ENCODE peak calls at places on chromosomes 6 and 20, in eight cellular contexts. D is tibial nerve, N is body of pancreas, S is heart right ventricle, L is lung, B is ovary, I is pancreas, K is SJCRH30. Q is an unnamed sample.

GRCh38 chr6:43221774-43222101 is 7.5 kb downstream of the DNPH1 start:
- DNase-seq in D (no peak), N (no peak), S (no peak), L (no peak), B (no peak), I (no peak), K (no peak), Q (no peak)

GRCh38 chr6:5334341-5334740 is 73.0 kb downstream of the FARS2 start:
- DNase-seq in D (no peak), N (no peak), S (no peak), L (no peak), B (no peak), I (no peak), K (no peak), Q (no peak)

GRCh38 chr6:163491901-163492300 is 77.4 kb downstream of the QKI start:
- DNase-seq in D (no peak), N (no peak), S (no peak), L (no peak), B (no peak), I (no peak), K (no peak), Q (no peak)

GRCh38 chr6:157980288-157981131 is 1.2 kb upstream of the SYNJ2 start:
- DNase-seq in D (no peak), N (no peak), S (no peak), L (no peak), B (no peak), I (no peak), K (no peak), Q (no peak)

GRCh38 chr6:111565316-111566221 is 40.1 kb downstream of the TRAF3IP2 start:
- DNase-seq in D (no peak), N (peak; percentile 35), S (no peak), L (no peak), B (no peak), I (no peak), K (no peak), Q (no peak)

GRCh38 chr20:44123251-44123650 is 63.7 kb downstream of the JPH2 start:
- DNase-seq in D (no peak), N (no peak), S (no peak), L (no peak), B (no peak), I (no peak), K (no peak), Q (no peak)

GRCh38 chr6:128266946-128267345 is 253.5 kb downstream of the PTPRK start:
- DNase-seq in D (no peak), N (no peak), S (no peak), L (no peak), B (no peak), I (no peak), K (no peak), Q (no peak)

GRCh38 chr20:24144371-24144770 is 155.8 kb upstream of the GGTLC1 start:
- DNase-seq in D (no peak), N (no peak), S (no peak), L (no peak), B (no peak), I (no peak), K (no peak), Q (no peak)

GRCh38 chr6:129498950-129499870 is 210.8 kb downstream of the ARHGAP18 start:
- DNase-seq in D (no peak), N (no peak), S (no peak), L (no peak), B (no peak), I (no peak), K (no peak), Q (no peak)

GRCh38 chr20:10510216-10510615 is 75.1 kb downstream of the SLX4IP start:
- DNase-seq in D (no peak), N (no peak), S (no peak), L (no peak), B (no peak), I (no peak), K (no peak), Q (no peak)

GRCh38 chr20:3021777-3022176 is 21.6 kb upstream of the GNRH2 start:
- DNase-seq in D (no peak), N (no peak), S (no peak), L (no peak), B (no peak), I (no peak), K (no peak), Q (no peak)

GRCh38 chr20:15818651-15819071 is 754.6 kb downstream of the KIF16B start:
- DNase-seq in D (no peak), N (no peak), S (no peak), L (no peak), B (no peak), I (no peak), K (no peak), Q (no peak)

GRCh38 chr20:48489656-48490055 is 338.1 kb downstream of the PREX1 start:
- DNase-seq in D (no peak), N (no peak), S (no peak), L (no peak), B (no peak), I (no peak), K (peak; percentile 96), Q (no peak)

GRCh38 chr6:20631525-20631924 is 97.3 kb downstream of the CDKAL1 start:
- DNase-seq in D (no peak), N (no peak), S (no peak), L (no peak), B (no peak), I (no peak), K (no peak), Q (no peak)

GRCh38 chr6:20629509-20629908 is 95.3 kb downstream of the CDKAL1 start:
- DNase-seq in D (no peak), N (no peak), S (no peak), L (no peak), B (no peak), I (no peak), K (no peak), Q (no peak)

GRCh38 chr6:20632696-20633095 is 98.4 kb downstream of the CDKAL1 start:
- DNase-seq in D (no peak), N (no peak), S (no peak), L (no peak), B (no peak), I (no peak), K (no peak), Q (no peak)

GRCh38 chr6:20630617-20631448 is 96.6 kb downstream of the CDKAL1 start:
- DNase-seq in D (no peak), N (peak; percentile 18), S (no peak), L (no peak), B (no peak), I (no peak), K (no peak), Q (no peak)

DNA sequence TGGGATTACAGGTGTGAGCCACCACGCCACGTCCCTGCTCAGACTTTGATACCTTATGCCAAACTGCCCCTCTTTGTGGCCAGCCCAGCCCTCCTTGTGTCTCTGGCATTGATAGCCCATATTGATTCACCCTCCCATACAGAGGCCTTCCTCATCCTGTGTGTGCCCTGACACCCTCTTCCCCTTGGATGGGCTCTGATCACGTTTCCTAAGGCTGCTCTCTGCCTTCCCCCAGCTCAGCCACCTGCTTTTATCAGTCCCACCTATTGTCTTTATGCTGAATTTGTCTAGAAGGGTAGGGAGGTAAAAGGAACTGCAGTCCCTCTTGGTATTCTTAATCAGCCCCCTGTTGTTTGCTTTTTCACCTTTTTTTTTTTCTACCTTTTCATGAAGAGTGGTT is 95.9 kb downstream of the CDKAL1 start:
- DNase-seq in D (no peak), N (no peak), S (no peak), L (no peak), B (no peak), I (no peak), K (no peak), Q (no peak)
- H3K4me3 ChIP-seq in D (no peak overlapping the region), N (no peak overlapping the region), S (no peak overlapping the region), L (no peak overlapping the region), B (no peak overlapping the region), I (no peak overlapping the region), K (no peak overlapping the region), Q (no peak overlapping the region)

GRCh38 chr6:6725120-6725833 is 136.8 kb downstream of the LY86 start:
- DNase-seq in D (no peak), N (no peak), S (no peak), L (no peak), B (no peak), I (no peak), K (no peak), Q (no peak)

GRCh38 chr6:6725834-6726194 is 137.3 kb downstream of the LY86 start:
- DNase-seq in D (no peak), N (no peak), S (no peak), L (no peak), B (no peak), I (no peak), K (no peak), Q (no peak)

GRCh38 chr6:6730831-6731230 is 142.3 kb downstream of the LY86 start:
- DNase-seq in D (no peak), N (peak; percentile 71), S (no peak), L (no peak), B (no peak), I (no peak), K (peak; percentile 42), Q (no peak)

GRCh38 chr6:6728169-6728941 is 139.8 kb downstream of the LY86 start:
- DNase-seq in D (no peak), N (no peak), S (no peak), L (no peak), B (no peak), I (no peak), K (no peak), Q (no peak)

GRCh38 chr6:6729971-6730370 is 141.5 kb downstream of the LY86 start:
- DNase-seq in D (no peak), N (no peak), S (no peak), L (no peak), B (no peak), I (no peak), K (no peak), Q (no peak)
- H3K27ac ChIP-seq in D (no peak overlapping the region), N (no peak overlapping the region), S (peak overlapping the region; percentile 21), L (no peak overlapping the region), B (no peak overlapping the region), I (no peak overlapping the region), K (no peak overlapping the region), Q (no peak overlapping the region)

DNA sequence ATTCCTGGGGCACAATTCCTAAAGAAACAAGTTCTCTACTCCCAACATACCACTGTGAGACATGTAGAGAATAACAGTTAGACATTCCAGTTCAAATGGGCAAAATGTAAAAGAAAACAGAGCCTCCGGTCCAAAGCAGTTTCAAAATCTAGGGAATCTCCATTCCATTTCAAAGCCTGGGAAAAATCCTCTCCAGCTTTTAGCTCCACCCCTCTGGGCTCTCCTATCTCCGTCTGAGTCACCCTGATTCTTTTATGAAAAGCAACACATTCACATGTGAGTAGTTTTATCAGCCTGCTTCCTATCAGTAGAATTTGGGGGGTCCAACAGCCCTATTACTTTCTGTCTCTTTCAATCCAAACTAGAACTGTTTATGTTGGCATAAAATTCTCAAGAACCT is 3.7 kb downstream of the CSNK2A1 start:
- DNase-seq in D (no peak), N (no peak), S (no peak), L (no peak), B (no peak), I (no peak), K (no peak), Q (no peak)
- H3K4me1 ChIP-seq in D (no peaks in the 10 kb centered on the region), N (peaks cover 70% of the 10 kb centered on the region), S (peaks cover 77% of the 10 kb centered on the region), L (peaks cover 10% of the 10 kb centered on the region), B (peaks cover 11% of the 10 kb centered on the region), I (peaks cover 34% of the 10 kb centered on the region), K (no peaks in the 10 kb centered on the region), Q (peaks cover 7% of the 10 kb centered on the region)

GRCh38 chr6:27297484-27297856 is 14.6 kb downstream of the POM121L2 start:
- DNase-seq in D (no peak), N (no peak), S (no peak), L (no peak), B (no peak), I (no peak), K (no peak), Q (no peak)
- H3K4me3 ChIP-seq in D (no peak overlapping the region), N (no peak overlapping the region), S (no peak overlapping the region), L (no peak overlapping the region), B (no peak overlapping the region), I (no peak overlapping the region), K (no peak overlapping the region), Q (no peak overlapping the region)

GRCh38 chr6:9504191-9504590 is 910.7 kb downstream of the TFAP2A start:
- DNase-seq in D (no peak), N (no peak), S (no peak), L (no peak), B (no peak), I (no peak), K (no peak), Q (no peak)
- H3K27ac ChIP-seq in D (no peak overlapping the region), N (no peak overlapping the region), S (no peak overlapping the region), L (no peak overlapping the region), B (no peak overlapping the region), I (no peak overlapping the region), K (no peak overlapping the region), Q (no peak overlapping the region)

Q was measured in effector memory CD4-positive, alpha-beta T cell.